ENCODE peak calls at places on chromosome 5, in eight cellular contexts. M is CD4-positive, alpha-beta memory T cell; I is K562; N is psoas muscle; W is adipocyte; Y is Peyer's patch; D is CD8-positive, alpha-beta T cell; C is mucosa of descending colon. J is an unnamed sample.

GRCh38 chr5:43485406-43485805 is 1.7 kb upstream of the TMEM267 start:
- DNase-seq in W (no peak), M (no peak), C (peak; percentile 34), I (no peak), N (no peak), D (no peak), Y (no peak), J (no peak)

GRCh38 chr5:41869150-41869738 is 981 bp downstream of the OXCT1 start:
- DNase-seq in Y (peak; percentile 47), M (peak; percentile 33), C (no peak), W (peak; percentile 55), N (peak; percentile 77), I (peak; percentile 29), D (no peak), J (peak; percentile 39)

GRCh38 chr5:92544042-92544441 is 1037.0 kb downstream of the NR2F1-AS1 start:
- DNase-seq in I (no peak), C (no peak), M (no peak), N (no peak), Y (no peak), W (peak; percentile 76), D (no peak), J (no peak)

GRCh38 chr5:111755942-111756353 is 1.0 kb downstream of the NREP start:
- DNase-seq in D (no peak), Y (no peak), M (no peak), W (peak; percentile 69), I (no peak), C (no peak), N (no peak), J (peak; percentile 69)

GRCh38 chr5:125660231-125660895 is 762.8 kb upstream of the GRAMD2B start:
- DNase-seq in M (no peak), W (peak; percentile 25), C (no peak), Y (no peak), N (no peak), D (no peak), I (no peak), J (no peak)

GRCh38 chr5:143402464-143403356 is 776 bp downstream of the NR3C1 start:
- DNase-seq in W (peak; percentile 68), D (peak; percentile 28), Y (peak; percentile 86), I (peak; percentile 41), N (peak; percentile 75), C (peak; percentile 73), M (peak; percentile 41), J (peak; percentile 31)

GRCh38 chr5:116371431-116371830 is 203.2 kb downstream of the SEMA6A start:
- DNase-seq in D (no peak), I (no peak), N (no peak), Y (no peak), C (no peak), M (no peak), W (no peak), J (no peak)

GRCh38 chr5:7941692-7942091 is 72.7 kb downstream of the MTRR start:
- DNase-seq in C (no peak), I (no peak), Y (no peak), M (no peak), D (no peak), W (no peak), N (no peak), J (no peak)

GRCh38 chr5:109252731-109253130 is 157.0 kb downstream of the PJA2 start:
- DNase-seq in N (no peak), I (no peak), M (no peak), D (no peak), C (no peak), Y (no peak), W (no peak), J (no peak)

GRCh38 chr5:88954511-88954910 is 71.5 kb upstream of the MEF2C start:
- DNase-seq in N (no peak), Y (no peak), C (no peak), D (no peak), W (no peak), I (no peak), M (no peak), J (no peak)

GRCh38 chr5:68353624-68354023 is 138.1 kb downstream of the PIK3R1 start:
- DNase-seq in N (no peak), I (no peak), W (no peak), M (no peak), Y (no peak), D (no peak), C (no peak), J (no peak)

GRCh38 chr5:143749581-143750204 is 62.3 kb upstream of the HMHB1 start:
- DNase-seq in M (no peak), C (no peak), D (no peak), Y (no peak), N (no peak), I (no peak), W (peak; percentile 23), J (no peak)

GRCh38 chr5:9523090-9523813 is 22.6 kb downstream of the SEMA5A start:
- DNase-seq in W (peak; percentile 58), I (no peak), N (no peak), C (no peak), M (no peak), D (no peak), Y (no peak), J (peak; percentile 26)

GRCh38 chr5:179259731-179260323 is 85.4 kb downstream of the ADAMTS2 start:
- DNase-seq in C (no peak), D (no peak), N (no peak), Y (no peak), W (no peak), M (no peak), I (no peak), J (no peak)

GRCh38 chr5:40383719-40384651 is 295.7 kb upstream of the PTGER4 start:
- DNase-seq in C (no peak), W (peak; percentile 77), Y (no peak), M (peak; percentile 38), N (no peak), I (no peak), D (no peak), J (no peak)

GRCh38 chr5:174514325-174514724 is 210.1 kb upstream of the MSX2 start:
- DNase-seq in M (no peak), Y (no peak), C (no peak), W (no peak), N (no peak), D (no peak), I (no peak), J (no peak)

GRCh38 chr5:142122116-142122515 is 13.5 kb downstream of the NDFIP1 start:
- DNase-seq in M (no peak), C (no peak), W (peak; percentile 33), I (no peak), Y (no peak), D (no peak), N (no peak), J (no peak)

GRCh38 chr5:96408841-96409458 is 24.1 kb downstream of the PCSK1 start:
- DNase-seq in I (no peak), W (no peak), D (no peak), N (no peak), Y (no peak), C (no peak), M (no peak), J (no peak)

GRCh38 chr5:171425596-171426244 is 6.3 kb downstream of the FGF18 start:
- DNase-seq in Y (peak; percentile 9), D (no peak), W (no peak), N (no peak), M (no peak), C (no peak), I (no peak), J (no peak)
- H3K4me1 ChIP-seq in Y (peaks cover 3% of the 10 kb centered on the region), D (peaks cover 5% of the 10 kb centered on the region), W (peaks cover 7% of the 10 kb centered on the region), N (peaks cover 6% of the 10 kb centered on the region), M (peaks cover 3% of the 10 kb centered on the region), C (peaks cover 6% of the 10 kb centered on the region), I (no peaks in the 10 kb centered on the region), J (no peaks in the 10 kb centered on the region)

GRCh38 chr5:34496258-34496657 is 159.9 kb upstream of the RAI14 start:
- DNase-seq in N (no peak), C (no peak), M (no peak), Y (no peak), I (no peak), D (no peak), W (no peak), J (no peak)

GRCh38 chr5:34495178-34495577 is 160.9 kb upstream of the RAI14 start:
- DNase-seq in Y (no peak), W (no peak), C (no peak), I (no peak), N (no peak), M (no peak), D (no peak), J (no peak)

GRCh38 chr5:34491251-34491620 is 164.9 kb upstream of the RAI14 start:
- DNase-seq in C (no peak), D (no peak), W (no peak), I (no peak), M (no peak), N (no peak), Y (no peak), J (no peak)

GRCh38 chr5:34497031-34497808 is 158.9 kb upstream of the RAI14 start:
- DNase-seq in M (no peak), I (no peak), N (peak; percentile 57), D (no peak), W (no peak), C (peak; percentile 37), Y (peak; percentile 54), J (no peak)

DNA sequence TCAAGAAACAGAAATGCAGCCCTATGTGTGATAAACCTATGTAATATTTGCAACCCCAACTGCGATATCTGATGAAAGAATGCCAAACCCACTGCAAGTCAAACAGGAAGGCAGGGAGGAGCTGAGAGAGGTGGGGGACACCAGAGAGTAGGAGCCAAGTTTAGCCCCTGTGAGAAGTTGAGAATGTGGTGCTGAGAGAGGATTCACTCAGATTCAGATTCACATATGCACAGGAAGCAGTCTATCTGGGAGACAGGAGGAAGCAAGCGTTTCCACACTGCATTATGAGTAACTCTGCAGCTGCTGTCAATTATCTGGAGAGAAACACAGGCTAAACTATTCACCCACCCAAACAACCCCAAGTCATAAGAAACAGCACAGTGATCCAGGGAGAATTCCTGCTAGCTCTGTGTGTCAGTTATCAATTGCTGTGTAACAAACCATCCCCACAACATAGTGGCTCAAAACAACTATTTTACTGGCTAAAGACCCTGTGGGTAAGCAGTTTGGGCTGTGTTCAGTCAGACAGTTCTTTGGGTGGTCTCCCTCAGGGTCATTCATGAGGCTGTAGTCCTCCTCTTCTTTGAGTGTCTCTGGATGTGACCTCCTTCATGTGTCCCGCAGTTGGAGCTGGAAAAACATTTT is 161.9 kb upstream of the RAI14 start:
- DNase-seq in Y (no peak), N (no peak), M (no peak), D (no peak), C (no peak), I (no peak), W (no peak), J (no peak)
- H3K4me1 ChIP-seq in Y (no peaks in the 10 kb centered on the region), N (no peaks in the 10 kb centered on the region), M (no peaks in the 10 kb centered on the region), D (no peaks in the 10 kb centered on the region), C (no peaks in the 10 kb centered on the region), I (no peaks in the 10 kb centered on the region), W (peaks cover 42% of the 10 kb centered on the region), J (no peaks in the 10 kb centered on the region)

GRCh38 chr5:98564836-98565235 is 208.6 kb upstream of the RGMB start:
- DNase-seq in Y (no peak), N (no peak), I (no peak), C (no peak), M (no peak), W (peak; percentile 66), D (no peak), J (no peak)
- H3K4me1 ChIP-seq in Y (no peaks in the 10 kb centered on the region), N (no peaks in the 10 kb centered on the region), I (no peaks in the 10 kb centered on the region), C (no peaks in the 10 kb centered on the region), M (no peaks in the 10 kb centered on the region), W (peaks cover 5% of the 10 kb centered on the region), D (no peaks in the 10 kb centered on the region), J (no peaks in the 10 kb centered on the region)

DNA sequence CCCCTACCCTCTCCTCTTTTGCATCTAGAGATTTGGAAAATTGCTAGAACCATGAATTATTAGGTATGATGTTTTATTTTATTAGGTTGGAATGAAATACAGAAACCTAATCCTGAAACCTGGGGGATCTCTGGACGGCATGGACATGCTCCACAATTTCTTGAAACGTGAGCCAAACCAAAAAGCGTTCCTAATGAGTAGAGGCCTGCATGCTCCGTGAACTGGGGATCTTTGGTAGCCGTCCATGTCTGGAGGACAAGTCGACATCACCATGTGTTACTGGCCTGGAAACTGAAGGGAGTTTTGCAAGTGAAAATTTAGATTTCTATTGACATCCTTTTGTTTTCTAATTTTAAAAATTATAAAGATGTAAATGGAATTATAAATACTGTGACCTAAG is 100.7 kb downstream of the NLN start:
- DNase-seq in W (no peak), I (no peak), Y (no peak), N (no peak), C (no peak), D (no peak), M (no peak), J (no peak)
- H3K4me1 ChIP-seq in W (peaks cover 5% of the 10 kb centered on the region), I (no peaks in the 10 kb centered on the region), Y (no peaks in the 10 kb centered on the region), N (no peaks in the 10 kb centered on the region), C (peaks cover 19% of the 10 kb centered on the region), D (no peaks in the 10 kb centered on the region), M (no peaks in the 10 kb centered on the region), J (peaks cover 21% of the 10 kb centered on the region)

J was measured in HAP-1.